ENCODE peak calls at places on chromosomes 3 and 15, in six cellular contexts. Q, J, E, K, M and Y are unnamed samples.

GRCh38 chr3:15253023-15253697 is 47.1 kb downstream of the CAPN7 start:
- ATAC-seq in Q (no peak), J (no peak), E (no peak), K (no peak), M (no peak), Y (no peak)

GRCh38 chr3:146227486-146227885 is 23.4 kb downstream of the PLSCR4 start:
- ATAC-seq in Q (no peak), J (peak; percentile 50), E (peak; percentile 28), K (no peak), M (no peak), Y (peak; percentile 55)

GRCh38 chr3:24258260-24258659 is 236.4 kb downstream of the THRB start:
- ATAC-seq in Q (no peak), J (no peak), E (no peak), K (no peak), M (no peak), Y (no peak)

GRCh38 chr15:71607383-71607782 is 203.0 kb upstream of the NR2E3 start:
- ATAC-seq in Q (no peak), J (no peak), E (peak; percentile 91), K (no peak), M (no peak), Y (no peak)

GRCh38 chr3:65672876-65673815 is 365.6 kb downstream of the MAGI1 start:
- ATAC-seq in Q (peak; percentile 78), J (no peak), E (peak; percentile 75), K (peak; percentile 77), M (no peak), Y (no peak)

GRCh38 chr3:52537165-52537635 is 795 bp downstream of the UQCC5 start:
- ATAC-seq in Q (peak; percentile 1), J (peak; percentile 11), E (no peak), K (no peak), M (no peak), Y (no peak)

GRCh38 chr3:171906951-171907676 is 64.0 kb downstream of the TMEM212 start:
- ATAC-seq in Q (no peak), J (no peak), E (peak; percentile 40), K (no peak), M (no peak), Y (no peak)

GRCh38 chr3:177606891-177607290 is 409.6 kb upstream of the TBL1XR1 start:
- ATAC-seq in Q (no peak), J (no peak), E (no peak), K (no peak), M (peak; percentile 48), Y (no peak)

GRCh38 chr3:77247063-77247462 is 207.2 kb downstream of the ROBO2 start:
- ATAC-seq in Q (no peak), J (peak; percentile 57), E (no peak), K (no peak), M (no peak), Y (no peak)

GRCh38 chr3:48929358-48930035 is 10.9 kb downstream of the ARIH2 start:
- ATAC-seq in Q (no peak), J (no peak), E (no peak), K (no peak), M (no peak), Y (no peak)

GRCh38 chr3:122066331-122067213 is 11.4 kb downstream of the CD86 start:
- ATAC-seq in Q (no peak), J (no peak), E (no peak), K (no peak), M (no peak), Y (no peak)

GRCh38 chr3:55486857-55487375 is at the start of gene WNT5A:
- ATAC-seq in Q (peak; percentile 31), J (peak; percentile 32), E (peak; percentile 19), K (no peak), M (peak; percentile 17), Y (peak; percentile 2)